ENCODE peak calls at places on chromosomes 13 and 19, in five cellular contexts. One of them, this sample, is unnamed.

GRCh38 chr13:113628291-113629270 is 29.4 kb downstream of the ATP4B start:
- ATAC-seq in CD4-positive, alpha-beta T cell: no peak
- ATAC-seq in K562: no peak
- ATAC-seq in activated naive CD4-positive, alpha-beta T cell treated with anti-CD3 and anti-CD28 coated beads, Interleukin-2, amount 50 U/mL, for 72 hours: no peak
- ATAC-seq in upper lobe of right lung: peak
- ATAC-seq in this sample: peak

GRCh38 chr19:40954573-40954972 is 36.5 kb upstream of the CYP2B6 start:
- ATAC-seq in K562: no peak
- ATAC-seq in upper lobe of right lung: no peak
- ATAC-seq in CD4-positive, alpha-beta T cell: no peak
- ATAC-seq in activated naive CD4-positive, alpha-beta T cell treated with anti-CD3 and anti-CD28 coated beads, Interleukin-2, amount 50 U/mL, for 72 hours: no peak
- ATAC-seq in this sample: no peak

GRCh38 chr13:38863536-38863935 is 127.1 kb downstream of the STOML3 start:
- ATAC-seq in CD4-positive, alpha-beta T cell: no peak
- ATAC-seq in K562: no peak
- ATAC-seq in activated naive CD4-positive, alpha-beta T cell treated with anti-CD3 and anti-CD28 coated beads, Interleukin-2, amount 50 U/mL, for 72 hours: no peak
- ATAC-seq in upper lobe of right lung: no peak
- ATAC-seq in this sample: no peak

GRCh38 chr13:38361551-38362262 is 12.1 kb downstream of the UFM1 start:
- ATAC-seq in K562: no peak
- ATAC-seq in activated naive CD4-positive, alpha-beta T cell treated with anti-CD3 and anti-CD28 coated beads, Interleukin-2, amount 50 U/mL, for 72 hours: no peak
- ATAC-seq in CD4-positive, alpha-beta T cell: no peak
- ATAC-seq in upper lobe of right lung: no peak
- ATAC-seq in this sample: no peak

GRCh38 chr19:6161271-6161850 is 25.9 kb downstream of the ACSBG2 start:
- ATAC-seq in CD4-positive, alpha-beta T cell: peak
- ATAC-seq in upper lobe of right lung: peak
- ATAC-seq in activated naive CD4-positive, alpha-beta T cell treated with anti-CD3 and anti-CD28 coated beads, Interleukin-2, amount 50 U/mL, for 72 hours: peak
- ATAC-seq in K562: peak
- ATAC-seq in this sample: peak

GRCh38 chr13:84126671-84127171 is 244.4 kb upstream of the SLITRK1 start:
- ATAC-seq in K562: no peak
- ATAC-seq in CD4-positive, alpha-beta T cell: no peak
- ATAC-seq in activated naive CD4-positive, alpha-beta T cell treated with anti-CD3 and anti-CD28 coated beads, Interleukin-2, amount 50 U/mL, for 72 hours: peak
- ATAC-seq in upper lobe of right lung: peak
- ATAC-seq in this sample: no peak

GRCh38 chr13:41652735-41653361 is 195.5 kb downstream of the RGCC start:
- ATAC-seq in CD4-positive, alpha-beta T cell: peak
- ATAC-seq in upper lobe of right lung: peak
- ATAC-seq in K562: no peak
- ATAC-seq in activated naive CD4-positive, alpha-beta T cell treated with anti-CD3 and anti-CD28 coated beads, Interleukin-2, amount 50 U/mL, for 72 hours: no peak
- ATAC-seq in this sample: no peak

GRCh38 chr19:1069009-1069779 is 2.2 kb downstream of the ARHGAP45 start:
- ATAC-seq in upper lobe of right lung: peak
- ATAC-seq in activated naive CD4-positive, alpha-beta T cell treated with anti-CD3 and anti-CD28 coated beads, Interleukin-2, amount 50 U/mL, for 72 hours: peak
- ATAC-seq in K562: no peak
- ATAC-seq in CD4-positive, alpha-beta T cell: peak
- ATAC-seq in this sample: peak

GRCh38 chr19:46954502-46955004 is 65.1 kb upstream of the NPAS1 start:
- ATAC-seq in CD4-positive, alpha-beta T cell: no peak
- ATAC-seq in upper lobe of right lung: no peak
- ATAC-seq in K562: peak
- ATAC-seq in activated naive CD4-positive, alpha-beta T cell treated with anti-CD3 and anti-CD28 coated beads, Interleukin-2, amount 50 U/mL, for 72 hours: no peak
- ATAC-seq in this sample: no peak

GRCh38 chr13:90956036-90956435 is 391.5 kb upstream of the MIR17HG start:
- ATAC-seq in upper lobe of right lung: no peak
- ATAC-seq in activated naive CD4-positive, alpha-beta T cell treated with anti-CD3 and anti-CD28 coated beads, Interleukin-2, amount 50 U/mL, for 72 hours: no peak
- ATAC-seq in K562: no peak
- ATAC-seq in CD4-positive, alpha-beta T cell: no peak
- ATAC-seq in this sample: no peak

GRCh38 chr13:18992791-18993190 is 188.8 kb downstream of the TUBA3C start:
- ATAC-seq in CD4-positive, alpha-beta T cell: no peak
- ATAC-seq in upper lobe of right lung: no peak
- ATAC-seq in activated naive CD4-positive, alpha-beta T cell treated with anti-CD3 and anti-CD28 coated beads, Interleukin-2, amount 50 U/mL, for 72 hours: no peak
- ATAC-seq in K562: no peak
- ATAC-seq in this sample: no peak

GRCh38 chr13:52025475-52026245 is 1.2 kb downstream of the UTP14C start:
- ATAC-seq in CD4-positive, alpha-beta T cell: no peak
- ATAC-seq in activated naive CD4-positive, alpha-beta T cell treated with anti-CD3 and anti-CD28 coated beads, Interleukin-2, amount 50 U/mL, for 72 hours: no peak
- ATAC-seq in K562: no peak
- ATAC-seq in upper lobe of right lung: peak
- ATAC-seq in this sample: no peak

GRCh38 chr19:10672529-10673150 is 18.5 kb downstream of the ILF3 start:
- ATAC-seq in upper lobe of right lung: peak
- ATAC-seq in CD4-positive, alpha-beta T cell: no peak
- ATAC-seq in K562: no peak
- ATAC-seq in activated naive CD4-positive, alpha-beta T cell treated with anti-CD3 and anti-CD28 coated beads, Interleukin-2, amount 50 U/mL, for 72 hours: no peak
- ATAC-seq in this sample: no peak

GRCh38 chr13:51959773-51960172 is 51.5 kb downstream of the ATP7B start:
- ATAC-seq in activated naive CD4-positive, alpha-beta T cell treated with anti-CD3 and anti-CD28 coated beads, Interleukin-2, amount 50 U/mL, for 72 hours: no peak
- ATAC-seq in CD4-positive, alpha-beta T cell: no peak
- ATAC-seq in upper lobe of right lung: no peak
- ATAC-seq in K562: peak
- ATAC-seq in this sample: no peak

GRCh38 chr19:4971816-4972495 is 3.0 kb downstream of the KDM4B start:
- ATAC-seq in activated naive CD4-positive, alpha-beta T cell treated with anti-CD3 and anti-CD28 coated beads, Interleukin-2, amount 50 U/mL, for 72 hours: no peak
- ATAC-seq in upper lobe of right lung: no peak
- ATAC-seq in CD4-positive, alpha-beta T cell: no peak
- ATAC-seq in K562: no peak
- ATAC-seq in this sample: no peak

GRCh38 chr19:54959840-54960239 is 6.3 kb upstream of the NLRP2 start:
- ATAC-seq in K562: peak
- ATAC-seq in activated naive CD4-positive, alpha-beta T cell treated with anti-CD3 and anti-CD28 coated beads, Interleukin-2, amount 50 U/mL, for 72 hours: no peak
- ATAC-seq in upper lobe of right lung: no peak
- ATAC-seq in CD4-positive, alpha-beta T cell: no peak
- ATAC-seq in this sample: no peak

GRCh38 chr13:58855283-58855682 is 1223.7 kb downstream of the PCDH17 start:
- ATAC-seq in CD4-positive, alpha-beta T cell: no peak
- ATAC-seq in activated naive CD4-positive, alpha-beta T cell treated with anti-CD3 and anti-CD28 coated beads, Interleukin-2, amount 50 U/mL, for 72 hours: no peak
- ATAC-seq in K562: no peak
- ATAC-seq in upper lobe of right lung: no peak
- ATAC-seq in this sample: no peak

GRCh38 chr19:50896591-50897190 is 14.5 kb downstream of the KLK4 start:
- ATAC-seq in activated naive CD4-positive, alpha-beta T cell treated with anti-CD3 and anti-CD28 coated beads, Interleukin-2, amount 50 U/mL, for 72 hours: peak
- ATAC-seq in K562: peak
- ATAC-seq in CD4-positive, alpha-beta T cell: no peak
- ATAC-seq in upper lobe of right lung: peak
- ATAC-seq in this sample: peak

GRCh38 chr13:79271616-79272015 is 134.4 kb downstream of the RBM26 start:
- ATAC-seq in upper lobe of right lung: no peak
- ATAC-seq in K562: no peak
- ATAC-seq in activated naive CD4-positive, alpha-beta T cell treated with anti-CD3 and anti-CD28 coated beads, Interleukin-2, amount 50 U/mL, for 72 hours: no peak
- ATAC-seq in CD4-positive, alpha-beta T cell: no peak
- ATAC-seq in this sample: no peak

GRCh38 chr13:42986176-42986574 is 5.9 kb downstream of the EPSTI1 start:
- ATAC-seq in CD4-positive, alpha-beta T cell: no peak
- ATAC-seq in activated naive CD4-positive, alpha-beta T cell treated with anti-CD3 and anti-CD28 coated beads, Interleukin-2, amount 50 U/mL, for 72 hours: no peak
- ATAC-seq in K562: no peak
- ATAC-seq in upper lobe of right lung: no peak
- ATAC-seq in this sample: no peak

GRCh38 chr13:113090415-113090770 is 15.2 kb upstream of the F7 start:
- ATAC-seq in upper lobe of right lung: no peak
- ATAC-seq in CD4-positive, alpha-beta T cell: no peak
- ATAC-seq in K562: peak
- ATAC-seq in activated naive CD4-positive, alpha-beta T cell treated with anti-CD3 and anti-CD28 coated beads, Interleukin-2, amount 50 U/mL, for 72 hours: no peak
- ATAC-seq in this sample: no peak

GRCh38 chr19:10749435-10750384 is 31.8 kb downstream of the DNM2 start:
- ATAC-seq in activated naive CD4-positive, alpha-beta T cell treated with anti-CD3 and anti-CD28 coated beads, Interleukin-2, amount 50 U/mL, for 72 hours: no peak
- ATAC-seq in CD4-positive, alpha-beta T cell: no peak
- ATAC-seq in upper lobe of right lung: peak
- ATAC-seq in K562: peak
- ATAC-seq in this sample: peak

GRCh38 chr19:55959996-55960675 is 12.5 kb downstream of the NLRP8 start:
- ATAC-seq in activated naive CD4-positive, alpha-beta T cell treated with anti-CD3 and anti-CD28 coated beads, Interleukin-2, amount 50 U/mL, for 72 hours: no peak
- ATAC-seq in upper lobe of right lung: no peak
- ATAC-seq in CD4-positive, alpha-beta T cell: no peak
- ATAC-seq in K562: no peak
- ATAC-seq in this sample: no peak

GRCh38 chr13:34108396-34108795 is 290.4 kb downstream of the RFC3 start:
- ATAC-seq in K562: no peak
- ATAC-seq in CD4-positive, alpha-beta T cell: no peak
- ATAC-seq in activated naive CD4-positive, alpha-beta T cell treated with anti-CD3 and anti-CD28 coated beads, Interleukin-2, amount 50 U/mL, for 72 hours: no peak
- ATAC-seq in upper lobe of right lung: no peak
- ATAC-seq in this sample: no peak

GRCh38 chr19:38434549-38435051 is 1.1 kb downstream of the RYR1 start:
- ATAC-seq in K562: peak
- ATAC-seq in activated naive CD4-positive, alpha-beta T cell treated with anti-CD3 and anti-CD28 coated beads, Interleukin-2, amount 50 U/mL, for 72 hours: no peak
- ATAC-seq in CD4-positive, alpha-beta T cell: no peak
- ATAC-seq in upper lobe of right lung: no peak
- ATAC-seq in this sample: no peak

GRCh38 chr13:101003566-101003965 is 329.0 kb upstream of the TMTC4 start:
- ATAC-seq in K562: no peak
- ATAC-seq in CD4-positive, alpha-beta T cell: no peak
- ATAC-seq in activated naive CD4-positive, alpha-beta T cell treated with anti-CD3 and anti-CD28 coated beads, Interleukin-2, amount 50 U/mL, for 72 hours: no peak
- ATAC-seq in upper lobe of right lung: no peak
- ATAC-seq in this sample: no peak

GRCh38 chr19:38663156-38663651 is 15.8 kb downstream of the ACTN4 start:
- ATAC-seq in upper lobe of right lung: no peak
- ATAC-seq in CD4-positive, alpha-beta T cell: no peak
- ATAC-seq in activated naive CD4-positive, alpha-beta T cell treated with anti-CD3 and anti-CD28 coated beads, Interleukin-2, amount 50 U/mL, for 72 hours: no peak
- ATAC-seq in K562: no peak
- ATAC-seq in this sample: no peak

This sample was measured in esophagus mucosa.